ENCODE peak calls at places on chromosomes 12 and 14, in six cellular contexts. J, V, O, D, P and H are unnamed samples. For H3K36me3, the result is how much of the 10 kb centered on the place peaks cover.

GRCh38 chr12:47986832-47987231 is 17.4 kb downstream of the COL2A1 start:
- DNase-seq in J (no peak), V (no peak), O (no peak), D (no peak), P (no peak), H (no peak)

GRCh38 chr14:90511252-90511651 is 114.4 kb downstream of the CALM1 start:
- DNase-seq in J (no peak), V (no peak), O (no peak), D (no peak), P (no peak), H (no peak)

GRCh38 chr12:4421590-4422031 is 24.0 kb downstream of the FGF6 start:
- DNase-seq in J (peak), V (peak), O (no peak), D (peak), P (peak), H (peak)

GRCh38 chr14:89856871-89857345 is 97.6 kb downstream of the EFCAB11 start:
- DNase-seq in J (peak), V (no peak), O (no peak), D (no peak), P (no peak), H (no peak)

GRCh38 chr12:21971344-21971743 is 30.1 kb upstream of the ABCC9 start:
- DNase-seq in J (no peak), V (no peak), O (no peak), D (no peak), P (no peak), H (no peak)

GRCh38 chr12:119206348-119207075 is 27.8 kb downstream of the HSPB8 start:
- DNase-seq in J (no peak), V (no peak), O (no peak), D (no peak), P (no peak), H (no peak)

GRCh38 chr12:122788387-122788786 is 14.0 kb downstream of the CCDC62 start:
- DNase-seq in J (peak), V (no peak), O (no peak), D (no peak), P (no peak), H (peak)

GRCh38 chr14:62445570-62445969 is 599.7 kb downstream of the KCNH5 start:
- DNase-seq in J (no peak), V (no peak), O (no peak), D (no peak), P (no peak), H (no peak)

GRCh38 chr14:99670361-99671229 is 13.5 kb upstream of the CYP46A1 start:
- DNase-seq in J (no peak), V (no peak), O (no peak), D (no peak), P (no peak), H (no peak)

GRCh38 chr14:97943619-97944018 is 1146.4 kb downstream of the VRK1 start:
- DNase-seq in J (no peak), V (no peak), O (no peak), D (no peak), P (no peak), H (no peak)

GRCh38 chr12:13583630-13584029 is 387.1 kb downstream of the EMP1 start:
- DNase-seq in J (no peak), V (no peak), O (no peak), D (no peak), P (no peak), H (no peak)

GRCh38 chr14:82546401-82546800 is 1012.7 kb upstream of the SEL1L start:
- DNase-seq in J (no peak), V (no peak), O (no peak), D (no peak), P (no peak), H (no peak)

GRCh38 chr14:104985675-104986486 is at the start of gene CLBA1:
- DNase-seq in J (peak), V (peak), O (peak), D (peak), P (no peak), H (peak)

GRCh38 chr14:34227834-34228662 is 234.0 kb downstream of the SPTSSA start:
- DNase-seq in J (peak), V (peak), O (peak), D (peak), P (peak), H (peak)

GRCh38 chr14:60760209-60760608 is 25.6 kb downstream of the MNAT1 start:
- DNase-seq in J (no peak), V (no peak), O (no peak), D (no peak), P (no peak), H (peak)

GRCh38 chr12:103028881-103029280 is 71.4 kb downstream of the ASCL1 start:
- DNase-seq in J (no peak), V (no peak), O (no peak), D (no peak), P (no peak), H (no peak)

GRCh38 chr12:124917135-124917840 is 2.8 kb upstream of the UBC start:
- DNase-seq in J (peak), V (peak), O (peak), D (peak), P (no peak), H (peak)

GRCh38 chr12:52217223-52217622 is 15.8 kb upstream of the KRT7 start:
- DNase-seq in J (peak), V (no peak), O (peak), D (no peak), P (no peak), H (no peak)

GRCh38 chr12:62625238-62625637 is 158.6 kb downstream of the MON2 start:
- DNase-seq in J (no peak), V (peak), O (no peak), D (no peak), P (no peak), H (no peak)

GRCh38 chr12:38332814-38333213 is 16.2 kb downstream of the ALG10B start:
- DNase-seq in J (no peak), V (no peak), O (no peak), D (no peak), P (no peak), H (no peak)

GRCh38 chr12:124898200-124898950 is 16.1 kb downstream of the UBC start:
- DNase-seq in J (peak), V (peak), O (peak), D (peak), P (no peak), H (no peak)

GRCh38 chr12:114976959-114977358 is 293.0 kb upstream of the TBX3 start:
- DNase-seq in J (peak), V (peak), O (no peak), D (no peak), P (peak), H (no peak)

GRCh38 chr12:1297206-1297605 is 297.2 kb downstream of the FBXL14 start:
- DNase-seq in J (no peak), V (no peak), O (no peak), D (no peak), P (no peak), H (no peak)

GRCh38 chr12:114676142-114676741 is 7.7 kb downstream of the TBX3 start:
- DNase-seq in J (peak), V (no peak), O (no peak), D (no peak), P (no peak), H (no peak)

GRCh38 chr12:80044694-80045046 is 54.7 kb upstream of the OTOGL start:
- DNase-seq in J (peak), V (no peak), O (no peak), D (no peak), P (no peak), H (peak)

GRCh38 chr12:116012757-116013156 is 264.7 kb downstream of the MED13L start:
- DNase-seq in J (no peak), V (no peak), O (no peak), D (no peak), P (no peak), H (no peak)
- H3K36me3 ChIP-seq in J (under half), V (under half), O (half or more), D (under half), P (half or more), H (under half)

GRCh38 chr12:130401703-130402102 is 64.0 kb downstream of the PIWIL1 start:
- DNase-seq in J (no peak), V (peak), O (no peak), D (no peak), P (no peak), H (peak)
- TF ChIP-seq CTCF in J (no peak), V (peak), O (no peak), D (no peak), P (peak), H (no peak)

DNA sequence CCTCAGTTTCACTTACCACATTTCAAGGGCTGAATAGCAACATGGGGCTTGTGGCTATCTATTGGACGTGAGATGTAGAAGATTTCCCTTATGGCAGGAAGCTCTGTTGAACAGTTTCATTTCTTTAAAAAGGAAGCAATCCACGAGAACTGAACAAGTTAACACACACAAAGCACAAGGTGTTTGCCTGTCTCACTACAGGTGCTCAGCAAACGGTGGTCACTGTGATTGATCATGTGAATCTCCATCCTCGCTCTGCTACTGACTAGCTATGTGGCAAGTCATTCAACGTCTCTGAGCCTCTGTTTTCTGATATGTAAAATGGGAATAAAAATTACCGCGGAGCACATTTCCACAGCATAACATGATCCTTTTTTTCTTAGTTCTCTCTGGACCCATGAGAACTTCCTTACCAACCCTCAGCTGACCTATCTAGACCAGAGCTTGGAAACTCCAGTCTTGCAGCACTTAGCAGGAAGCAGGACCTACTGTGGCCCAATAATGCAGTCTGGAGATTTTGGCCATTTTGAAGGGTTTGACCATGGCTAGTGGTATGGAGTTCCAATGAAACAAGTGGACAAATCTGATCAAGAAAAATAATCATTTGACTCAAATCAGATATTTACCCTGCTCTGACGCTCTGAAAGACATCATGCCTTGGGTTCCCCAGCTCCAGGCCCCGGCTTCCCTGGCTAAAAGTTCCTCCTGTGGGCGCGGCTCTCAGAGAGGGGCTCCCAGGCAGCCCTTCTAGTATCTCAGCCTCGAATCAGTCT is 278.8 kb downstream of the ZFP36L1 start:
- DNase-seq in J (peak), V (no peak), O (no peak), D (no peak), P (no peak), H (no peak)
- H3K27ac ChIP-seq in J (peak), V (no peak), O (peak), D (no peak), P (no peak), H (no peak)

DNA sequence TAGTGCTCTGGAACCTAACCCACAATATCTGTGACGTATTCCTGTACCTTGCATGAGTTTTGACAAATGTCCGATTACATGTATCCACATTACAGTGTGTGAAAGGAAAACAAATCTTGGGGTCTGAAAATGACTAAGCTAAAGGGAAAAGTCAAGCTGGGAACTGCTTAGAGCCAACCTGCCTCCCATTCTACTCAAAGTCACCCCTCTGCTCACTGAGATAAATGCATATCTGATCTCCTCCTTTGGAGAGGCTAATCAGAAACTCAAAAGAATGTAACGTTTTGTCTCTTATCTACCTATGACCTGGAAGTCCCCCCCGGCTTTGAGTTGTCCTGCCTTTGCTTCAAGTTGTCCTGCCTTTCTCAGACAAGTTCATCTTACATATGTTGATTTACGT is 34.0 kb upstream of the KIF21A start:
- DNase-seq in J (no peak), V (no peak), O (no peak), D (no peak), P (no peak), H (no peak)
- H3K36me3 ChIP-seq in J (under half), V (under half), O (under half), D (under half), P (under half), H (under half)

GRCh38 chr12:105506678-105507310 is 176.3 kb downstream of the C12orf75 start:
- DNase-seq in J (peak), V (no peak), O (no peak), D (no peak), P (no peak), H (no peak)

GRCh38 chr12:105507311-105508035 is 177.0 kb downstream of the C12orf75 start:
- DNase-seq in J (no peak), V (no peak), O (no peak), D (no peak), P (no peak), H (peak)

GRCh38 chr12:105508096-105508495 is 177.6 kb downstream of the C12orf75 start:
- DNase-seq in J (peak), V (no peak), O (no peak), D (no peak), P (no peak), H (no peak)

GRCh38 chr12:105502426-105502930 is 172.0 kb downstream of the C12orf75 start:
- DNase-seq in J (no peak), V (no peak), O (no peak), D (no peak), P (no peak), H (no peak)

DNA sequence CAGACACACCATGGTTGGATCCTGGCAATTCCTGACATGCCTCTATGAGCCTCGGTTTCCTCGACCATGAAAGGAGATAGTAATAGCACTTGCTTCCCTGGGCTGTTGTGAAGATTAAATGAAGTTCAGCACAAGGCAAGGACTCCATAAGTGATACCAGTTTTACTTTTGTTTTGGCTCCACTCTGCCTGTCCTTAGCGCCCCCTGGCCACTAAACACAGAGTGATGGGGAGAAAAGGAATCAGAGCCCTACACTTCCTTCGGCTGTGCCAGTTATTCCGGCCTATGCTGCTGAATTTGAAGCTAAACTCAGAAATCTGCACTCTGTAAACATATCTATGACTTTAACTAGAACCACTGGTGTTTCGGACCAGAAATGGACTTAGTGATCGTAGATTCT is 173.8 kb downstream of the C12orf75 start:
- DNase-seq in J (no peak), V (no peak), O (no peak), D (peak), P (no peak), H (no peak)
- TF ChIP-seq CTCF in J (no peak), V (no peak), O (no peak), D (peak), P (peak), H (no peak)